ENCODE peak calls at places on chromosome 14, in four cellular contexts. One of them, this sample, is unnamed.

GRCh38 chr14:46580941-46581671 is 70.5 kb downstream of the RPL10L start:
- DNase-seq in astrocyte: peak; percentile 33
- DNase-seq in neural progenitor cell: peak; percentile 76
- DNase-seq in nephron progenitor cell: peak; percentile 39
- DNase-seq in this sample: no peak

GRCh38 chr14:54398028-54398368 is 1.2 kb downstream of the CDKN3 start:
- DNase-seq in astrocyte: no peak
- DNase-seq in neural progenitor cell: no peak
- DNase-seq in nephron progenitor cell: no peak
- DNase-seq in this sample: no peak

GRCh38 chr14:58353516-58354299 is 42.0 kb upstream of the TOMM20L start:
- DNase-seq in astrocyte: no peak
- DNase-seq in neural progenitor cell: no peak
- DNase-seq in nephron progenitor cell: no peak
- DNase-seq in this sample: no peak

GRCh38 chr14:60161176-60162107 is 3.8 kb downstream of the DHRS7 start:
- DNase-seq in astrocyte: no peak
- DNase-seq in neural progenitor cell: no peak
- DNase-seq in nephron progenitor cell: no peak
- DNase-seq in this sample: no peak

GRCh38 chr14:83798421-83798820 is 1731.5 kb upstream of the FLRT2 start:
- DNase-seq in astrocyte: no peak
- DNase-seq in neural progenitor cell: no peak
- DNase-seq in nephron progenitor cell: no peak
- DNase-seq in this sample: no peak

GRCh38 chr14:34785223-34786006 is 71.0 kb upstream of the CFL2 start:
- DNase-seq in astrocyte: no peak
- DNase-seq in neural progenitor cell: no peak
- DNase-seq in nephron progenitor cell: no peak
- DNase-seq in this sample: no peak

GRCh38 chr14:21279783-21280182 is at the start of gene RPGRIP1:
- DNase-seq in astrocyte: no peak
- DNase-seq in neural progenitor cell: no peak
- DNase-seq in nephron progenitor cell: no peak
- DNase-seq in this sample: no peak

GRCh38 chr14:21081521-21082184 is 11.5 kb downstream of the ARHGEF40 start:
- DNase-seq in astrocyte: no peak
- DNase-seq in neural progenitor cell: no peak
- DNase-seq in nephron progenitor cell: no peak
- DNase-seq in this sample: no peak

GRCh38 chr14:96255501-96256366 is at the start of gene BDKRB1:
- DNase-seq in astrocyte: peak; percentile 91
- DNase-seq in neural progenitor cell: no peak
- DNase-seq in nephron progenitor cell: no peak
- DNase-seq in this sample: no peak

GRCh38 chr14:86013663-86014062 is 483.7 kb downstream of the FLRT2 start:
- DNase-seq in astrocyte: no peak
- DNase-seq in neural progenitor cell: no peak
- DNase-seq in nephron progenitor cell: no peak
- DNase-seq in this sample: no peak

GRCh38 chr14:60563113-60563512 is 54.2 kb downstream of the SIX6 start:
- DNase-seq in astrocyte: peak; percentile 57
- DNase-seq in neural progenitor cell: no peak
- DNase-seq in nephron progenitor cell: no peak
- DNase-seq in this sample: no peak

GRCh38 chr14:71089974-71090373 is 182.7 kb downstream of the PCNX1 start:
- DNase-seq in astrocyte: peak; percentile 34
- DNase-seq in neural progenitor cell: no peak
- DNase-seq in nephron progenitor cell: no peak
- DNase-seq in this sample: no peak

GRCh38 chr14:101372494-101372813 is 188.8 kb upstream of the DIO3 start:
- DNase-seq in astrocyte: no peak
- DNase-seq in neural progenitor cell: no peak
- DNase-seq in nephron progenitor cell: no peak
- DNase-seq in this sample: peak; percentile 66

GRCh38 chr14:69495341-69495921 is 10.9 kb downstream of the PLEKHD1 start:
- DNase-seq in astrocyte: no peak
- DNase-seq in neural progenitor cell: no peak
- DNase-seq in nephron progenitor cell: no peak
- DNase-seq in this sample: peak; percentile 35

GRCh38 chr14:36510078-36510799 is 9.8 kb downstream of the NKX2-1 start:
- DNase-seq in astrocyte: peak; percentile 39
- DNase-seq in neural progenitor cell: peak; percentile 73
- DNase-seq in nephron progenitor cell: no peak
- DNase-seq in this sample: no peak

GRCh38 chr14:89041245-89041585 is 216.8 kb downstream of the TTC8 start:
- DNase-seq in astrocyte: no peak
- DNase-seq in neural progenitor cell: no peak
- DNase-seq in nephron progenitor cell: no peak
- DNase-seq in this sample: no peak

DNA sequence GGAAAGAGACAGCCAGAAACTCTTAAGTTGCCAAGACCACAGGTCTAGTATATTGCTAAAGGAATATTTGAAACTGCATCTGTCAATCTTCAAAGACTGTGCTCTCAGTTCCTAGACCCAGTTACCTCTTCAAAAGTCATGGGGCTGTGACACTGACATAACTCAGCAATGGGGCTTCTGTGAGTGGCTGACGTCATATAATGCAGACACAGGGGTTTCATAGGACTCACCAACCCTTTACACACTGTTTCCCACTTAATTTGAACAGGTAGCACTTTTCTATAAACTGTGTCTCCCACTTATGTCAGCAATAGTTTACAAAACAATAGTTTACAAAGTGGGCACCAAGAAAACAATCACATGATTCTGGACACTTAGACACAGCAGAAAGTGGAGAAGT is 158.4 kb downstream of the GALC start:
- DNase-seq in astrocyte: no peak
- DNase-seq in neural progenitor cell: no peak
- DNase-seq in nephron progenitor cell: no peak
- DNase-seq in this sample: no peak
- TF ChIP-seq CTCF in astrocyte: no peak
- TF ChIP-seq CTCF in neural progenitor cell: no peak
- TF ChIP-seq CTCF in nephron progenitor cell: no peak
- TF ChIP-seq CTCF in this sample: no peak

DNA sequence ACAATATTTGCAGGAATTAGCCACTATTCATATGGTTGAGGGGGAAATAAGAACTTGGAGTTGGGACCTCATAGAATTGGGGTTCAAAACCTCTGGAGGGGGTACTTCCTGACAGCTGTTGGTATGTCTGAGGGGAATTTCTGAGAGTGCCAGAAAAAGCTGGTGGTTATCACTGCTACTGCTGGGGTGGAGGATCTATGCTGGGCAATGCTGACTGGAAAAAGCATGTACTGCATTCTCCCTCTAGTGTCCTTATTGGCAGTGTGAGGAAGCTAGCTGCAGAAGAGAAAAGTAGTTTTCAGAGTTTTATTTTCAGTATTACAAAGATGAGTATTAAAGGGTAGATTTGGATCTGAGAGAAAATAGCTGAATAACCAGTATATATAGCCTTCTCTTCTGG is 88.8 kb downstream of the FUT8 start:
- DNase-seq in astrocyte: no peak
- DNase-seq in neural progenitor cell: no peak
- DNase-seq in nephron progenitor cell: no peak
- DNase-seq in this sample: no peak
- TF ChIP-seq CTCF in astrocyte: no peak
- TF ChIP-seq CTCF in neural progenitor cell: no peak
- TF ChIP-seq CTCF in nephron progenitor cell: no peak
- TF ChIP-seq CTCF in this sample: no peak

DNA sequence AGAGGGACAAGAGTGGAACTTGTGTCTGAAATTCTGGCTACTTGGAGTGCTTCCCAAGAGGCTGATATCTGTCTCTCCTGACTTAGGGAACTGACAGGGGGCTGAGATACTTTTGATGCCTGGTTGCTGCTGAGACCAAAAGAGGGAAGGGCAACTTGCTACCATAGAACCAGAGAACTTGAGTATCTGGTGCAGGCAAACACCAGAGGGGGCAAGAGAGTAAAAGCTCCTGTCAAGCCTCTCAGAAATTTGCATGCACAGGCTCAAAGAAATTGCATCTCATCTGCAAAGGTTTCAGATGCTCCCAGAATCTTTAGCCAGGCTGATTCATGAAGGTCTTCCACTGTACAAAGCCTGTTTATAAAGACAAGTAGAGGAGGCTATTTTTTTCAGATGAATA is 391.3 kb upstream of the FOXG1 start:
- DNase-seq in astrocyte: peak; percentile 47
- DNase-seq in neural progenitor cell: peak; percentile 56
- DNase-seq in nephron progenitor cell: peak; percentile 32
- DNase-seq in this sample: no peak
- TF ChIP-seq CTCF in astrocyte: peak; percentile 46
- TF ChIP-seq CTCF in neural progenitor cell: peak; percentile 64
- TF ChIP-seq CTCF in nephron progenitor cell: peak; percentile 36
- TF ChIP-seq CTCF in this sample: no peak

GRCh38 chr14:104001003-104001402 is 58.7 kb upstream of the RD3L start:
- DNase-seq in astrocyte: no peak
- DNase-seq in neural progenitor cell: peak; percentile 48
- DNase-seq in nephron progenitor cell: peak; percentile 16
- DNase-seq in this sample: no peak
- TF ChIP-seq CTCF in astrocyte: no peak
- TF ChIP-seq CTCF in neural progenitor cell: peak; percentile 63
- TF ChIP-seq CTCF in nephron progenitor cell: peak; percentile 29
- TF ChIP-seq CTCF in this sample: peak; percentile 19

DNA sequence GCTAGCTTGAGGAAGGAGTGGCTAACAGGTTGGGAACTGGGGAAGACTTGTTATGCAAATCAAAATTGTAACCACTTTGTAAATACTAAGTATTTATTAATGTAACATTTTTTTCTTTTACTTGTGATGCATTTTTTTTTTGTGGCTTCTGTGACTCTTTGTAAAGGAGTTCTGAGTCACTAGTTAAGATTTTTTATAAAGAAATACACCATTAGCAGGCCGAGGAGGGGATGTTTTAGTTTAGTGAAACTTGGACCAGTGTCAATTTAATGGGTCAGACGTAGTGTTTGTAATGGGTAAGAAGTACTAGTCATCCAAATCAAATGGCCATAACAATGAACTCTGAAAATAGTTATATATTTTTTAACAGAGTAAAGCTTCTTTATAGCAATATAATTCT is 43.1 kb downstream of the AKAP6 start:
- DNase-seq in astrocyte: peak; percentile 95
- DNase-seq in neural progenitor cell: no peak
- DNase-seq in nephron progenitor cell: no peak
- DNase-seq in this sample: no peak
- TF ChIP-seq CTCF in astrocyte: no peak
- TF ChIP-seq CTCF in neural progenitor cell: no peak
- TF ChIP-seq CTCF in nephron progenitor cell: no peak
- TF ChIP-seq CTCF in this sample: no peak

DNA sequence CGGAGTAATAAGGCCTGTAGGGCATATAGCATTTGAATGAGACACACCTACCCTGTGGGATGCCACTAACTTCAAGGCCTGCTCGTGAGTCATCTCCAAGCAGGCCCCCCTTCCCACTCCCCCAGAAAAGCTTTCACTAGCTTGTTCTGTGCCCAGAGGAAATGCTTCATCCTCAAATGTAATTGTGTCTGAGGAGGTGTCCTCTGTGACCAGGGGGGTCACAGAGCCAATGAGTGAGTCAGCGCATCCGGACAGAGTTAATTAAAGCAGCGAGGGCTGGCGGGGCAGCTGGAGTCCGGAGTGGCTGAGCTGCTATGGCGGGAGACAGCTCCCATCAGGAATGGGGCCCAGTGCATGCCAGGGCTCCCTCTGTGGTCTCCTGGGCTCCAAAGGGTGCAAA is 27.0 kb upstream of the ESRRB start:
- DNase-seq in astrocyte: peak; percentile 72
- DNase-seq in neural progenitor cell: peak; percentile 60
- DNase-seq in nephron progenitor cell: no peak
- DNase-seq in this sample: peak; percentile 41
- TF ChIP-seq CTCF in astrocyte: no peak
- TF ChIP-seq CTCF in neural progenitor cell: no peak
- TF ChIP-seq CTCF in nephron progenitor cell: no peak
- TF ChIP-seq CTCF in this sample: no peak

GRCh38 chr14:100306506-100307214 is 416 bp upstream of the SLC25A29 start:
- DNase-seq in astrocyte: peak; percentile 65
- DNase-seq in neural progenitor cell: peak; percentile 98
- DNase-seq in nephron progenitor cell: peak; percentile 93
- DNase-seq in this sample: peak; percentile 96
- TF ChIP-seq CTCF in astrocyte: no peak
- TF ChIP-seq CTCF in neural progenitor cell: no peak
- TF ChIP-seq CTCF in nephron progenitor cell: no peak
- TF ChIP-seq CTCF in this sample: no peak

DNA sequence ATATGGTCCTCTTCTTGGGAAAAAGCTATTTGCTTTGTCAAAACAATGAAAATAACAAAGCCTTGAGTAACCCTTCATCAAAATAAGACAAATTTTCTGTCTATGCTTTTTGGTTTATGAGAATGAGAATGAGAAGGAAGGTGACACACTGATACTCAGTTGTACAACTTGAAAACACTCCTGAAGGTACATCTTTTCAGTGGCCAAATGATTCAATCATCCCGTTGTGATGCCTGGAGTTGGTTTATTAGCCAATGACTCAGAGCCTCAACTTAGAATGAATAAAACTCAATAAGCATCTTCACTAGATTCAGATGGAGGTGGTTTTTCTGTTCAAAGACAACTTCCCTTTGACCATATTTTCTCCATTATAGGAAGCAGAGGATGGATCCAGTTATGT is 7.8 kb upstream of the CALM1 start:
- DNase-seq in astrocyte: no peak
- DNase-seq in neural progenitor cell: no peak
- DNase-seq in nephron progenitor cell: no peak
- DNase-seq in this sample: no peak
- TF ChIP-seq CTCF in astrocyte: no peak
- TF ChIP-seq CTCF in neural progenitor cell: no peak
- TF ChIP-seq CTCF in nephron progenitor cell: no peak
- TF ChIP-seq CTCF in this sample: no peak

DNA sequence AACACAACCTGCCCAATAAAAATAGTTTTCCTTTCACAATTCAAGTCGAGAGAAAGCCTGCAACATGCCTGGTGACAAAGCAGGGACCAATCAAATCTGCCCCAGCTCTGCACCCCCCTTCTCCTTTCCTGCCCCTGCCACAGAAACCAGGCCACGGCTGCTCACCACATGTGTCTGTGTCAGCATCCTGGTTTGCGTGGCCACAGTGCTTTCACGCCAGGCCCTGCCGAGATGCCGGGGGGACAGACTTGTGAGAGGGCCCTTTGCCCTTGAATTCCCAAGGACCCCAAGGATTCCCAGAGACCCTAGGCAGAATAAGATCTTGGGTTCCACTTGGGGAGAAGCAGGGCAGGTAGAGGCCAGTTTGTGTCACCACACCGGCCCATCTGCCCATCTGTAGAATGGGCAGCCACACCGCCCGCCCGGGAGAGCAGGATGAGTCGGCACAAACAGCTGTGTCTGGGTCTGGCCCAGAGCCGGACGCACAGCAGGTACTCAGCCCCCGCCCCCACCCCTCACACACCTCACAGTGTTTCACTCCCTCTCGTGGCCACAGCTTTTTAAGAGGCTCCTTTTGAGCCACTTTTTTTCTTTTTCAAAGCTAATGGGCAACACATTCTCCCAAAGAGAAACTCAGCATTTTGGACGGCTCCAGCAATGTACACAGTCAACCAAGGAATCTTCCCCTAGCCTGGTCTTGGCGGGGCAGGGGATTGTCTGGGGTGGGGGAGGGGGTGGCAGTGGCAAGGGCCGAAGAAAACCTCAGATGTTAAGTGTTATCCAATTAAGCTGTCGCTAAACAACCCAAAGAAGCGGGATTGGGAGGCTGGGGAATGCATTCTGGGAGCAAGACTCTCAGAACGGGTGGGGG is 41.5 kb downstream of the BCL11B start:
- DNase-seq in astrocyte: no peak
- DNase-seq in neural progenitor cell: peak; percentile 64
- DNase-seq in nephron progenitor cell: no peak
- DNase-seq in this sample: peak; percentile 84
- TF ChIP-seq CTCF in astrocyte: no peak
- TF ChIP-seq CTCF in neural progenitor cell: peak; percentile 31
- TF ChIP-seq CTCF in nephron progenitor cell: no peak
- TF ChIP-seq CTCF in this sample: no peak

This sample was measured in spleen.